ENCODE peak calls at places on chromosomes 16 and 17, in seven cellular contexts. D, A, Z, O, W, F and X are unnamed samples.

GRCh38 chr16:67542464-67542863 is 13.8 kb downstream of the RIPOR1 start:
- DNase-seq in W (no peak), F (no peak), Z (peak; percentile 75), O (no peak), A (no peak), D (no peak), X (no peak)

GRCh38 chr16:54305066-54305465 is 18.5 kb upstream of the IRX3 start:
- DNase-seq in A (no peak), F (no peak), D (no peak), O (no peak), Z (no peak), W (no peak), X (no peak)

GRCh38 chr17:11598274-11599221 is at the start of gene DNAH9:
- DNase-seq in O (peak; percentile 97), W (peak; percentile 98), Z (no peak), A (peak; percentile 96), D (peak; percentile 99), F (peak; percentile 96), X (peak; percentile 93)

GRCh38 chr17:3750926-3751325 is 27.2 kb downstream of the HASPIN start:
- DNase-seq in O (no peak), D (no peak), W (no peak), F (no peak), Z (peak; percentile 81), A (no peak), X (no peak)

GRCh38 chr17:21282231-21282630 is 2.3 kb upstream of the MAP2K3 start:
- DNase-seq in O (no peak), D (no peak), A (no peak), F (no peak), Z (no peak), W (no peak), X (peak; percentile 93)

GRCh38 chr16:87295259-87295658 is 21.9 kb downstream of the C16orf95 start:
- DNase-seq in W (no peak), F (no peak), A (no peak), D (no peak), O (no peak), Z (no peak), X (no peak)

GRCh38 chr17:38416840-38417209 is 11.4 kb upstream of the ARHGAP23 start:
- DNase-seq in W (no peak), F (no peak), O (no peak), Z (no peak), D (no peak), A (no peak), X (no peak)

GRCh38 chr17:29664743-29665479 is 42.2 kb upstream of the CORO6 start:
- DNase-seq in Z (no peak), F (no peak), D (no peak), W (no peak), O (no peak), A (no peak), X (no peak)

GRCh38 chr17:75033346-75034235 is 13.2 kb downstream of the ATP5PD start:
- DNase-seq in Z (peak; percentile 91), O (peak; percentile 90), D (peak; percentile 94), F (peak; percentile 95), W (peak; percentile 91), A (peak; percentile 93), X (peak; percentile 97)

GRCh38 chr17:75032896-75033294 is 13.9 kb downstream of the ATP5PD start:
- DNase-seq in A (no peak), O (no peak), Z (no peak), W (no peak), D (peak; percentile 31), F (no peak), X (peak; percentile 77)

GRCh38 chr17:75034236-75034908 is 12.4 kb downstream of the ATP5PD start:
- DNase-seq in A (peak; percentile 90), W (peak; percentile 79), Z (peak; percentile 86), O (peak; percentile 83), D (peak; percentile 88), F (peak; percentile 89), X (peak; percentile 89)

GRCh38 chr17:75030161-75030560 is 16.6 kb downstream of the ATP5PD start:
- DNase-seq in A (no peak), O (no peak), D (no peak), Z (no peak), F (no peak), W (no peak), X (no peak)

DNA sequence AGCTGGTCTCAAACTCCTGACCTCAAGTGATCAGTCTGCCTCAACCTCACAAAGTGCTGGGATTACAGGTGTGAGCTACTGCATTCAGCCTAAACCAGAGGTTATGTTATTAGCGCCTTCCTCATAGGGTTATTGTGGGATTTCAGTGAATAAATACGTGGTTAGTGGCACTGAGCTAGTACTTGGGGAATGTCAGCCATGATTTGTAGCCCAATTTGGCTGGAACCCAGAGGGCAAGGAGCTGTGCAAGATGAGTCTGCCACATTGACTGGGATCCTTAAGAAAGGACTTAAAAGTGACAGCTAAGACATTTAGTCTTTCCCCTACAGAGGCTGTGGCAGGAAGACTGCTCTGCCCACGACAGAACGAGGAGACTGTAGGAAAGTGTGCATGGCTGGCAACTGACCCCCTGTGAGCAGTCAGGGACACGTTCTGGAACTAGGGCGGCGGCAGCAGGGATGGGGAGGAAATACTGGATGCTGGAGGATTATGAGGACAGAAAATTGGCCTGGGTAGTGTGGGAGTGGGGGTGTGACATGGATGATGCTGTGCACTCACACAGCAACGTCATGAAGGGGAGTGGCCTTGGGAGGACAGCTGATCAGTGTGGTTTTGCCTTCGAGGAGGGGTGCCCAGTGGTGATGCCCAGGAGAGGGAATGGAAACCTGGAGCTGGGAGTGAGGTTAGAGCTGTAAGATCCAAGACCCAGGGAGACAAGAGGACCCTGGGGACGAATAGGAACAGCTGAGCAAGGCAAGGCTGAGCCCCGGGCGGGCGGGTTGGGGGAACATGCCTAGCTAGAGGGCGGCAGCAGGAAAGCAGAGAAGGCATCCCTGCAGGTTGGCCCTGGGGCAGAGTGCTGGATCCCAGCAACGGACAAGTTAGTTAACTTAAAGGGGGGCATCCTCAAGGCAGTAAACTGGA is 14.5 kb downstream of the ATP5PD start:
- DNase-seq in A (peak; percentile 69), D (peak; percentile 74), W (peak; percentile 60), O (peak; percentile 63), Z (peak; percentile 63), F (peak; percentile 69), X (peak; percentile 90)
- H3K27ac ChIP-seq in A (peak overlapping the region; percentile 84), D (peak overlapping the region; percentile 41), W (peak overlapping the region; percentile 73), O (peak overlapping the region; percentile 91), Z (peak overlapping the region; percentile 33), F (peak overlapping the region; percentile 96), X (peak overlapping the region; percentile 95)

GRCh38 chr17:82082456-82082855 is 15.6 kb downstream of the FASN start:
- DNase-seq in F (no peak), W (no peak), Z (no peak), D (no peak), O (no peak), A (no peak), X (no peak)
- H3K36me3 ChIP-seq in F (peaks cover 53% of the 10 kb centered on the region), W (peaks cover 65% of the 10 kb centered on the region), Z (peaks cover 13% of the 10 kb centered on the region), D (no peaks in the 10 kb centered on the region), O (peaks cover 84% of the 10 kb centered on the region), A (peaks cover 69% of the 10 kb centered on the region), X (peaks cover 93% of the 10 kb centered on the region)

GRCh38 chr16:75801307-75801706 is 75.0 kb upstream of the CPHXL start:
- DNase-seq in W (no peak), A (no peak), Z (no peak), D (no peak), F (no peak), O (no peak), X (no peak)
- TF ChIP-seq CTCF in W (no peak), A (no peak), Z (no peak), D (no peak), F (no peak), O (no peak), X (no peak)

GRCh38 chr16:680967-681745 is 946 bp downstream of the STUB1 start:
- DNase-seq in W (no peak), F (no peak), O (no peak), Z (no peak), A (no peak), D (peak; percentile 58), X (no peak)
- H3K27ac ChIP-seq in W (peak overlapping the region; percentile 88), F (peak overlapping the region; percentile 80), O (peak overlapping the region; percentile 100), Z (peak overlapping the region; percentile 60), A (peak overlapping the region; percentile 99), D (peak overlapping the region; percentile 97), X (peak overlapping the region; percentile 87)